ENCODE peak calls at places on chromosomes 16 and 17, in four cellular contexts. E is heart right ventricle, F is endodermal cell, Q is body of pancreas. U is an unnamed sample. For H3K36me3, the result is how much of the 10 kb centered on the place peaks cover.

GRCh38 chr16:9016824-9017223 is 53.1 kb upstream of the USP7 start:
- DNase-seq in E (no peak), F (no peak), Q (no peak), U (no peak)

GRCh38 chr16:67260426-67261063 is 11.8 kb downstream of the SLC9A5 start:
- DNase-seq in E (no peak), F (peak), Q (peak), U (no peak)

GRCh38 chr16:13325396-13325795 is 424.0 kb downstream of the SHISA9 start:
- DNase-seq in E (no peak), F (no peak), Q (no peak), U (no peak)

GRCh38 chr17:67891481-67892119 is 66.3 kb downstream of the BPTF start:
- DNase-seq in E (no peak), F (no peak), Q (peak), U (no peak)

GRCh38 chr16:11621920-11622651 is 35.4 kb upstream of the LITAF start:
- DNase-seq in E (no peak), F (no peak), Q (no peak), U (no peak)

GRCh38 chr17:45326566-45326965 is 9.7 kb upstream of the MAP3K14 start:
- DNase-seq in E (no peak), F (peak), Q (no peak), U (no peak)

GRCh38 chr16:53775106-53775820 is 71.3 kb downstream of the FTO start:
- DNase-seq in E (no peak), F (no peak), Q (no peak), U (no peak)

GRCh38 chr17:77125432-77125901 is 15.3 kb upstream of the SEC14L1 start:
- DNase-seq in E (no peak), F (no peak), Q (no peak), U (no peak)

DNA sequence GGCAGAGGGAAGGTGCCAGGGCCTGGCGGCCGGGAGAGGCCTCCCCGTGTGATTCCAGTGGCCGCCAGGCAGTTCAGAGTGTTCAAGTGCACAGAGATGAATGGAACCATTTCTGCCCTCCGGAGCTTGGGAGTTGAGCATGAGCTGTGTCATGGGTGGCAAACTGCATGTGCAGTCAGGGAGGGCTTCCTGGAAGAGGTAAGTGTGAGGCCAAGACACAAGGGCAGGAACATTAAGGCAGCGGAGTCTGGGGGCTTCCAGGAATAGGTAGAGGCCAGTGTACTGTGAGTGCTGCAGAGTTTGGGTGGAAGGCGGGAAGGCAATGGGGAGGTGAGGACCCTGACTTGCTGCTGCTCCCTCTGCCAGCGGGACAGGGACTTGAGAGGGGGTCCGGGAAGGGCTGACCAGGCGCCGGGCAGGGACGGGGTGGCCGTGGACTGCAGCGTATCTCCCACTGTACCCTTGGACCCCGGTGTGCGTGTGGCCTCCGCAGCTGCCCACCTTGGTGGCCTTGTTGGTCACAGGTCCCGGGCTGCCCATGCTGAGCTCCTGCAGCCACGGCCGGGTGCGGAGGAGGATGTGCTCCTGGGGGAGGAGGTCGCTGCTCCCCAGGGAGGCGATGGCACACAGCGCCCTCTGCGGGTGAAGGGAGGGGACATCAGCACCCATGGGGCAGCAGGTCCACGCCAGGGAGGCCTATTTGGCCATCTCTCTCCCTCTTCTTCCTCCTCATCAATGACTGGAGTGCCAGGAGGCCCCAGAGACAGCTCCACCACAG is 7.5 kb upstream of the CEP131 start:
- DNase-seq in E (no peak), F (peak), Q (no peak), U (no peak)
- H3K36me3 ChIP-seq in E (half or more), F (under half), Q (under half), U (half or more)

DNA sequence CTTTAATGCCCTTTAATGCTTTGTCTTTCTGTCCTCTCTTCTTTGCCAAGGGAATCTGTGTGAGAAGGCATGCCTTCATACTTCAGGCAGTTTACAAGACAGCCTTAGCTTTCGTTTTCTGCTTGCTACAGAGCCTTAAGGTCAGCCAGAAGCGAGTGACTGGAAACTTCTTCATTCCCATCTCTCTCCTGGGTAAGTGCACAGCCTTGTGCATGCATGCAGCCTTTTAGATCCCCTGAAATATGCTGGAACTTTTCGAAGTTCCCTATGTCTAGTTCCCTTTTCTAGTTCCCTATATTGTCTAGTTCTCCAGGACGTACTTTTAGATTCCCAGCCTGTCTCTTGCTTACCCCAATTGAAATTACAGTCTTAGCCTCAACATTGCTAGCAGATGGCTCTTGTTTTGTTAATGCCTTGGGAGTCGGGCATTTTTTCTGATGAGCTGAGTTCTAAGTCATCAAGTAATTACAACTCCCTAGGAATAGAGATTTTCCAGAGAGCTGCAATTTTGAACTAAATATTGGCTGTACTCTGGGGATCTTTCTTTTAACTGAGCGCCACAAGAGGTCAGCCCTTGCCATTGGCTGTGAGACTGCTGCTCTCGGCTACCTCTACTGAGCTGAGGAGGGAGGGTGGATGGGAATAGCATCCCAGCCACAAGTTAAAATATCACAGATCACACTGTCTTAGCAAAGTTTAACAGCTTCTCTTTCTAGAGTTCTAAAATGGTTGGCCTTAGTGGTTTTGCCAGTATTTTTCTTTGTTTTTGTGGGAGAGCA is 22.7 kb upstream of the PPM1D start:
- DNase-seq in E (peak), F (peak), Q (peak), U (no peak)
- H3K27ac ChIP-seq in E (peak), F (no peak), Q (no peak), U (peak)

DNA sequence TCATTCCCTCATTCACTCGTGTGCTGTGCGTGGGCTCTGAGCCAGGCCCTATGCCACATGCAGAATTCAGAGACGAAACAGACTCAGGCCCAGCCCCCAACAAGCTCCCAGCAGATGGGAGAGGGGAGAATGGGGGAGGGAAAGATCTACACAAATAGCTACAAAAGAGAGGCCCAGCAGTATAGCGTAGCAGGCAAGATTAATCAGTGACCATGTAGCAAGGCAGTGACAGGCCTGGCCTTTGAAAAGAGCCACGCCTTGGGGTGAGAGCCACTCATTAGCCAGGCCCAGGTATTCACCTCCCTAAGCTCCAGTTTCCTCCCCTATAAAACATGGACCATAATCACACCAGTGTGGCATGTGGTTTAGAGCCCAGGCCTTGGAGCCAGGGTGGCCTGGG is 16.4 kb upstream of the KRT19 start:
- DNase-seq in E (no peak), F (peak), Q (peak), U (no peak)
- H3K36me3 ChIP-seq in E (under half), F (under half), Q (under half), U (under half)

GRCh38 chr17:32355649-32356377 is 5.9 kb downstream of the ZNF207 start:
- DNase-seq in E (no peak), F (no peak), Q (no peak), U (no peak)

GRCh38 chr17:32357615-32358014 is 7.7 kb downstream of the ZNF207 start:
- DNase-seq in E (no peak), F (no peak), Q (no peak), U (no peak)

GRCh38 chr17:32361270-32361669 is 11.3 kb downstream of the ZNF207 start:
- DNase-seq in E (no peak), F (no peak), Q (no peak), U (no peak)

GRCh38 chr17:32356750-32357149 is 6.8 kb downstream of the ZNF207 start:
- DNase-seq in E (no peak), F (no peak), Q (no peak), U (no peak)

DNA sequence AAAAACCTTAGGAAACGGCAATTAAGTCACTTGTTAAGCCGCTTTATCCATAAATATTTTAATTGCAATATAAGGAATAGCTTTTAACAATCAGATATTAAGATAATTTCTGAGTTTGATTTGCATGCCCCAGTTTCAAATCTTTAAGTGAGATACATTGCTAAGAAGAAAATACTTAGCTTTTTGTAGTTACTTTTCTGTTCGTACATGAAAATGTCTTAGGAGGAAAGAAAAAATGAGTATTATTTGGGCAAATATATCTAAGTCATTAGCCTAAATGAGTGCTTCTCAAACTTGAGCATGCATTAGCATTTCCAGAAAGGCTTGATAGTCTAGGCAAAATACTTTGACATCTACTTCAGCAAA is 6.4 kb downstream of the ZNF207 start:
- DNase-seq in E (no peak), F (no peak), Q (no peak), U (no peak)
- H3K27ac ChIP-seq in E (peak), F (no peak), Q (no peak), U (no peak)

GRCh38 chr17:49583226-49583625 is 7.6 kb downstream of the NXPH3 start:
- DNase-seq in E (no peak), F (no peak), Q (no peak), U (no peak)
- H3K36me3 ChIP-seq in E (under half), F (under half), Q (under half), U (under half)

GRCh38 chr17:27462714-27463113 is 6.5 kb downstream of the KSR1 start:
- DNase-seq in E (no peak), F (no peak), Q (no peak), U (no peak)

GRCh38 chr17:27459433-27459832 is 3.2 kb downstream of the KSR1 start:
- DNase-seq in E (no peak), F (no peak), Q (no peak), U (no peak)

GRCh38 chr17:27462149-27462548 is 5.9 kb downstream of the KSR1 start:
- DNase-seq in E (no peak), F (no peak), Q (no peak), U (no peak)

GRCh38 chr17:27460196-27460725 is 4.0 kb downstream of the KSR1 start:
- DNase-seq in E (no peak), F (peak), Q (no peak), U (no peak)

DNA sequence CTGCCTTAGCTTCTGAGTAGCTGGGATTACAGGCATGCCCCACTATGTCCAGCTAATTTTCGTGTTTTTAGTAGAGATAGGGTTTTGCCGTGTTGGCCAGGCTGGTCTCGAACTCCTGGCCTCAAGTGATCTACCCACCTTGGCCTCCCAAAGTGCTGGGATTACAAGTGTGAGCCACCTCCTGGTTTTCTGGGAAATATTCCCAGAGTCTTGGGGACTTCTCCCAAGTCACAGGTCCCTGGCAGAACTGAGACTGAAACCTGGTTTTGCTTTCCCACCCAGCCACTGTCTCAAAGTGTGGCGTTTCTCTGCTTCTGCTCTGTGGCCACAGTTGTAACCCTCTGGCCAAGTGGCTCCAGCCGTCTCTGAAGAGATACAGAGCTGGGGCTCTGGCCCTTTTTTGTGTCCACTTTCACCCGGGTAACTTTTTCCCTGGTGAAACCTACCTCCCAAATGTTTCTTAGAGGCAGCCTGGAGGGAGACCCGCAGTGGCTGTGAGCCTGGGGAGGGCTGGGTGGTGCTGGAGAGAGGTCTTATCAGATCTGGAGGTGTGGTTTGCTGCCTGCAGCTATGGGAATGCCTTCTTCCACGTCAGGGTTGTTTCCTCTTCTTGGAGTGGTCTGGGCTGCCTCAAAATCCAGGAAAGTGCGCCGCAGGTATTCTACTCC is 5.1 kb downstream of the KSR1 start:
- DNase-seq in E (no peak), F (peak), Q (no peak), U (no peak)
- H3K27ac ChIP-seq in E (no peak), F (no peak), Q (no peak), U (no peak)

U was measured in lung.